ENCODE peak calls at places on chromosomes 4 and X, in ten cellular contexts. T, G, F, P, Z, O, M, S, X and Q are unnamed samples.

GRCh38 chrX:78517124-78517523 is 142.0 kb downstream of the RTL3 start:
- DNase-seq in P (no peak), M (no peak), F (no peak), Z (no peak), S (no peak), X (no peak), T (no peak), O (no peak), G (peak; percentile 24), Q (peak; percentile 76)

GRCh38 chr4:97653701-97654100 is 489.6 kb downstream of the STPG2 start:
- DNase-seq in S (no peak), Z (no peak), G (no peak), T (no peak), O (no peak), F (no peak), M (no peak), P (no peak), X (no peak), Q (no peak)

GRCh38 chr4:54197926-54198325 is 31.2 kb upstream of the PDGFRA start:
- DNase-seq in M (no peak), F (no peak), T (no peak), X (no peak), S (no peak), Z (no peak), G (no peak), P (no peak), O (no peak), Q (no peak)

GRCh38 chr4:118888666-118889312 is at the start of gene SYNPO2:
- DNase-seq in X (peak; percentile 91), G (peak; percentile 88), M (peak; percentile 93), F (peak; percentile 93), T (peak; percentile 54), P (peak; percentile 3), O (peak; percentile 85), S (peak; percentile 84), Z (peak; percentile 34), Q (peak; percentile 51)

GRCh38 chr4:129358571-129358970 is 262.6 kb downstream of the C4orf33 start:
- DNase-seq in S (no peak), G (peak; percentile 49), F (no peak), P (no peak), X (no peak), Z (no peak), M (peak; percentile 83), T (no peak), O (no peak), Q (peak; percentile 81)

GRCh38 chr4:53122280-53123116 is 243.4 kb downstream of the SCFD2 start:
- DNase-seq in Z (no peak), G (no peak), M (no peak), P (no peak), F (no peak), S (no peak), O (no peak), X (no peak), T (no peak), Q (no peak)

GRCh38 chrX:68488657-68489056 is 10.2 kb upstream of the YIPF6 start:
- DNase-seq in P (no peak), O (no peak), M (no peak), Z (no peak), X (no peak), S (no peak), F (no peak), G (no peak), T (peak; percentile 33), Q (no peak)

GRCh38 chr4:165207016-165207430 is 338 bp upstream of the KLHL2 start:
- DNase-seq in T (no peak), M (no peak), F (no peak), G (peak; percentile 8), X (no peak), Z (no peak), O (peak; percentile 79), S (no peak), P (peak; percentile 41), Q (no peak)

GRCh38 chrX:97200454-97200853 is 316.7 kb downstream of the RPA4 start:
- DNase-seq in G (no peak), Z (no peak), F (no peak), X (no peak), M (no peak), O (no peak), P (no peak), S (no peak), T (no peak), Q (no peak)

GRCh38 chr4:65521666-65522065 is 148.6 kb downstream of the EPHA5 start:
- DNase-seq in Z (no peak), S (no peak), G (no peak), M (no peak), T (no peak), X (no peak), F (no peak), O (no peak), P (no peak), Q (no peak)

GRCh38 chr4:15003441-15003890 is 1.2 kb downstream of the CPEB2 start:
- DNase-seq in M (peak; percentile 71), O (peak; percentile 85), Z (peak; percentile 73), T (peak; percentile 63), S (peak; percentile 70), G (no peak), P (peak; percentile 75), F (peak; percentile 80), X (peak; percentile 69), Q (peak; percentile 52)

GRCh38 chr4:6815029-6815836 is 32.7 kb downstream of the KIAA0232 start:
- DNase-seq in M (no peak), S (no peak), Z (no peak), T (no peak), G (no peak), P (no peak), O (no peak), F (no peak), X (no peak), Q (no peak)

GRCh38 chr4:52837716-52838558 is 24.2 kb upstream of the RASL11B start:
- DNase-seq in G (peak; percentile 82), S (no peak), X (no peak), Z (no peak), F (no peak), M (peak; percentile 58), P (no peak), T (no peak), O (no peak), Q (no peak)

GRCh38 chr4:163556169-163556568 is 61.7 kb downstream of the TMA16 start:
- DNase-seq in Z (no peak), G (no peak), F (no peak), S (no peak), P (peak; percentile 70), T (no peak), M (no peak), X (no peak), O (no peak), Q (no peak)

GRCh38 chrX:24925430-24925829 is 90.3 kb downstream of the ARX start:
- DNase-seq in O (no peak), G (no peak), T (no peak), Z (no peak), X (no peak), F (no peak), S (no peak), P (no peak), M (no peak), Q (no peak)

GRCh38 chr4:65798498-65799127 is 128.3 kb upstream of the EPHA5 start:
- DNase-seq in X (no peak), M (no peak), S (no peak), P (no peak), O (no peak), T (no peak), G (no peak), F (no peak), Z (no peak), Q (no peak)

GRCh38 chrX:53018627-53019026 is 30.0 kb upstream of the GPR173 start:
- DNase-seq in Z (no peak), M (no peak), X (no peak), F (no peak), S (no peak), O (no peak), P (no peak), G (no peak), T (no peak), Q (no peak)

GRCh38 chr4:168273838-168274237 is 44.7 kb downstream of the DDX60 start:
- DNase-seq in T (no peak), S (no peak), F (no peak), G (peak; percentile 21), M (no peak), X (no peak), O (no peak), Z (no peak), P (no peak), Q (no peak)

DNA sequence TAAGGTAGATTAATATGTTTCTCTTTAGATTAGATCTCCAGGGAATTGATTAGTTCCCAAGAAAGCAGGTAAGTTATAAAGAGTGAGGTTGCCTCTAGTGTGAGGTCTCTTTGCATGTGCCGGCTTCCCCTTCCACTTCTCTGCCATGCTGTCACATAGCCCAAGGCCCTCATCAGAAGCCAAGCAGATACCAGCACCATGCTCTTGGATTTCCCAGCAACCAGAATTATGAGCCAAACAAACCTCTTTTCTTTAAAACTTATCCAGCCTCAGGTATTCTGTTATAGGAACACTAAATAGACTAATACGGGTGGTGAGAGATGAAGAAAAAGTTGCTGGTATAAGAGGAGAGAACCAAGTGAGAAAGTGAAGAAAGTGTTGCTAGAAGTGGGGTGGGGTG is 15.1 kb downstream of the ANKRD50 start:
- DNase-seq in O (no peak), T (no peak), Z (no peak), G (no peak), P (no peak), S (no peak), F (no peak), X (no peak), M (no peak), Q (no peak)
- H3K36me3 ChIP-seq in O (peaks cover 7% of the 10 kb centered on the region), T (no peaks in the 10 kb centered on the region), Z (no peaks in the 10 kb centered on the region), G (peaks cover 8% of the 10 kb centered on the region), P (no peaks in the 10 kb centered on the region), S (no peaks in the 10 kb centered on the region), F (peaks cover 12% of the 10 kb centered on the region), X (no peaks in the 10 kb centered on the region), M (peaks cover 9% of the 10 kb centered on the region), Q (no peaks in the 10 kb centered on the region)

GRCh38 chr4:87108142-87108546 is 112.3 kb downstream of the KLHL8 start:
- DNase-seq in F (peak; percentile 72), T (no peak), X (no peak), P (no peak), S (no peak), G (peak; percentile 90), O (peak; percentile 73), M (peak; percentile 92), Z (no peak), Q (no peak)
- H3K4me3 ChIP-seq in F (no peak overlapping the region), T (no peak overlapping the region), X (no peak overlapping the region), P (no peak overlapping the region), S (no peak overlapping the region), G (no peak overlapping the region), O (no peak overlapping the region), M (peak overlapping the region; percentile 55), Z (no peak overlapping the region), Q (no peak overlapping the region)

DNA sequence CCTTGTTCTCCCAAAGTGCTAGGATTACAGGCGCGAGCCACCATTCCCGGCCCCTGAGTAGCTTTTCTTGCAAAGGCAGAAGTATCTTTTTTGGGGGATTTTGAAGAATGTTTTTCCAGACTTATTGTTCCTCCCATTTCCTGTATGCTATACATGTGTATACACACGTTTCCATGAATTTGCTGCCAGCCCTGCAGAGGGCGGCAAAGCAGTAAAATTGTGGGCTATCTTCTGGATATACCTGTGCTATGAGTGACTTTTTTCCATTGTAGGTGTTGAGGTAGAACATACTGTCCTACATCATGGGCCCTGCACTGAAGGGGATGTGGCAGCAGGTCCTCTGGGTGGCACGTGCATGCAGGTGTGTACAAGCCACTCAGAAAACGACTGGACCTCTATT is 16.9 kb upstream of the MED28 start:
- DNase-seq in Z (no peak), S (no peak), P (no peak), X (no peak), M (no peak), O (no peak), T (no peak), F (no peak), G (no peak), Q (no peak)
- H3K36me3 ChIP-seq in Z (peaks cover 17% of the 10 kb centered on the region), S (peaks cover 13% of the 10 kb centered on the region), P (peaks cover 85% of the 10 kb centered on the region), X (no peaks in the 10 kb centered on the region), M (peaks cover 92% of the 10 kb centered on the region), O (peaks cover 89% of the 10 kb centered on the region), T (peaks cover 100% of the 10 kb centered on the region), F (peaks cover 80% of the 10 kb centered on the region), G (peaks cover 31% of the 10 kb centered on the region), Q (peaks cover 10% of the 10 kb centered on the region)

GRCh38 chr4:37725718-37726117 is 39.5 kb upstream of the RELL1 start:
- DNase-seq in O (no peak), T (no peak), X (no peak), M (no peak), S (no peak), P (no peak), F (no peak), G (no peak), Z (no peak), Q (no peak)
- H3K4me3 ChIP-seq in O (no peak overlapping the region), T (no peak overlapping the region), X (no peak overlapping the region), M (no peak overlapping the region), S (no peak overlapping the region), P (no peak overlapping the region), F (no peak overlapping the region), G (no peak overlapping the region), Z (no peak overlapping the region), Q (no peak overlapping the region)